ENCODE peak calls at places on chromosomes 5 and 9, in five cellular contexts. C, V, U, O and H are unnamed samples.

GRCh38 chr9:110832916-110833315 is 164.3 kb downstream of the MUSK start:
- DNase-seq in C (no peak), V (no peak), U (no peak), O (no peak), H (no peak)

GRCh38 chr9:24293391-24293790 is 252.3 kb downstream of the IZUMO3 start:
- DNase-seq in C (no peak), V (no peak), U (no peak), O (no peak), H (no peak)

GRCh38 chr9:134210908-134211810 is 46.8 kb upstream of the RNU6ATAC start:
- DNase-seq in C (no peak), V (peak), U (no peak), O (no peak), H (peak)

GRCh38 chr9:15697459-15697858 is 144.6 kb downstream of the CCDC171 start:
- DNase-seq in C (no peak), V (no peak), U (no peak), O (no peak), H (no peak)

GRCh38 chr5:135869935-135870334 is 25.7 kb downstream of the IL9 start:
- DNase-seq in C (peak), V (no peak), U (no peak), O (no peak), H (no peak)

GRCh38 chr9:95757026-95757425 is 118.5 kb upstream of the ERCC6L2 start:
- DNase-seq in C (no peak), V (no peak), U (no peak), O (no peak), H (peak)

GRCh38 chr9:135061441-135061840 is 26.0 kb upstream of the OLFM1 start:
- DNase-seq in C (no peak), V (no peak), U (no peak), O (no peak), H (no peak)

GRCh38 chr5:98570661-98571181 is 202.7 kb upstream of the RGMB start:
- DNase-seq in C (no peak), V (no peak), U (no peak), O (no peak), H (no peak)

GRCh38 chr9:74073897-74074296 is 423.2 kb upstream of the RORB start:
- DNase-seq in C (no peak), V (no peak), U (no peak), O (no peak), H (no peak)

GRCh38 chr5:136123236-136123768 is 9.3 kb upstream of the SMAD5 start:
- DNase-seq in C (peak), V (no peak), U (no peak), O (peak), H (peak)

GRCh38 chr5:13932561-13932960 is 11.9 kb downstream of the DNAH5 start:
- DNase-seq in C (no peak), V (no peak), U (no peak), O (no peak), H (no peak)

GRCh38 chr5:67178085-67178484 is 18.5 kb downstream of the CD180 start:
- DNase-seq in C (no peak), V (peak), U (no peak), O (no peak), H (no peak)

GRCh38 chr9:137502008-137502913 is 43.1 kb upstream of the NSMF start:
- DNase-seq in C (no peak), V (peak), U (no peak), O (no peak), H (peak)

GRCh38 chr9:36874261-36874660 is 159.8 kb downstream of the PAX5 start:
- DNase-seq in C (no peak), V (no peak), U (no peak), O (no peak), H (no peak)

GRCh38 chr9:82805027-82805426 is 257.9 kb downstream of the RASEF start:
- DNase-seq in C (no peak), V (no peak), U (no peak), O (no peak), H (no peak)

GRCh38 chr5:65672787-65673186 is 48.0 kb downstream of the SHLD3 start:
- DNase-seq in C (no peak), V (no peak), U (no peak), O (no peak), H (peak)

GRCh38 chr5:164555809-164556208 is 1050.4 kb downstream of the MAT2B start:
- DNase-seq in C (no peak), V (no peak), U (no peak), O (no peak), H (no peak)

GRCh38 chr5:151931260-151931659 is 6.6 kb upstream of the GLRA1 start:
- DNase-seq in C (no peak), V (no peak), U (no peak), O (no peak), H (no peak)

GRCh38 chr5:95382843-95383242 is 8.3 kb upstream of the FAM81B start:
- DNase-seq in C (no peak), V (no peak), U (no peak), O (no peak), H (no peak)

GRCh38 chr9:131734165-131734610 is 5.7 kb downstream of the RAPGEF1 start:
- DNase-seq in C (no peak), V (peak), U (no peak), O (no peak), H (peak)

GRCh38 chr5:108003178-108003577 is 332.4 kb upstream of the EFNA5 start:
- DNase-seq in C (no peak), V (peak), U (no peak), O (no peak), H (no peak)

GRCh38 chr5:99034336-99034735 is 105.5 kb upstream of the CHD1 start:
- DNase-seq in C (no peak), V (no peak), U (no peak), O (no peak), H (no peak)

GRCh38 chr5:51488803-51489642 is 105.8 kb downstream of the ISL1 start:
- DNase-seq in C (no peak), V (peak), U (no peak), O (no peak), H (no peak)

GRCh38 chr9:10855847-10856246 is 243.0 kb upstream of the PTPRD start:
- DNase-seq in C (no peak), V (no peak), U (no peak), O (no peak), H (no peak)

GRCh38 chr9:95007470-95007869 is 281.0 kb downstream of the AOPEP start:
- DNase-seq in C (no peak), V (no peak), U (no peak), O (no peak), H (no peak)

GRCh38 chr5:154830219-154830595 is 20.2 kb downstream of the FAXDC2 start:
- DNase-seq in C (no peak), V (no peak), U (no peak), O (no peak), H (no peak)

GRCh38 chr5:154829181-154829588 is 21.2 kb downstream of the FAXDC2 start:
- DNase-seq in C (no peak), V (no peak), U (no peak), O (peak), H (peak)

GRCh38 chr5:154831451-154831850 is 19.0 kb downstream of the FAXDC2 start:
- DNase-seq in C (no peak), V (no peak), U (no peak), O (no peak), H (no peak)

GRCh38 chr5:154830596-154830995 is 19.8 kb downstream of the FAXDC2 start:
- DNase-seq in C (no peak), V (no peak), U (no peak), O (no peak), H (no peak)

DNA sequence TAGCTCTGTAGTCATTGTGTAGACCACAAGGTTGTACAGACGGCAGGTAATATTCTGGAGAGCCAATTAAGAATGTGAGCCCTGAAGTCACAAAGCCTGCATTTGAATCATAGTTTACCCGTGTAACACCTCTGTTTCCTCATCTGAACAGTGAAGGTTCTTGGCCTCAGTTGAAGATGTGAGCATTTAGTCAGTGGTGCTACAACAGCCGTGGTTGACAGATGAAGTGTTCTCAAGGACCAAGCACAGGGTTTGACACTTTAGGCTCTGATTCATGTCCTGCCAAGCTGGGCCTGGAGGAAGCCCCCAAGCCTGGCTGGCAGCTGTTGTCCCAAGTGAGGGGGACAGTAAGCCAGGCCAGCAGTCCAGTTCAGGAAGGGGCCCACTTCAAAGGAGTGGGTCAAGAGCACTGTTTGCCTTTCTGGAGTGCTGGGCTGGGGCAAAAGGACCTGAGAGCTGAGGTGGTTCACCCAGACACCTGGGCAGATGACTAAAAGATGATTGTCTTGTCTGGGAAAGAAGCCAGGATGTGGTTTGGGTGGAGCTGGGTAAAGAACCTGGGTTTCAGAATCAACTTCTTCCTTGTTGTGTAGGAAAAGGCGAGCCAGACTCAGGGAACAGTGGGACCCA is 20.7 kb downstream of the FAXDC2 start:
- DNase-seq in C (no peak), V (no peak), U (no peak), O (peak), H (no peak)
- TF ChIP-seq JUND in C (no peak), V (no peak), U (no peak), O (peak), H (no peak)

GRCh38 chr5:81848368-81848767 is 97.5 kb upstream of the SSBP2 start:
- DNase-seq in C (no peak), V (no peak), U (no peak), O (no peak), H (no peak)
- TF ChIP-seq JUND in C (no peak), V (no peak), U (no peak), O (no peak), H (no peak)

GRCh38 chr9:106697799-106698591 is 165.0 kb upstream of the ZNF462 start:
- DNase-seq in C (no peak), V (peak), U (no peak), O (no peak), H (peak)
- TF ChIP-seq JUND in C (no peak), V (no peak), U (no peak), O (no peak), H (no peak)

GRCh38 chr5:77631166-77631582 is 7.3 kb downstream of the OTP start:
- DNase-seq in C (no peak), V (peak), U (no peak), O (no peak), H (no peak)
- TF ChIP-seq JUND in C (no peak), V (no peak), U (no peak), O (no peak), H (no peak)

GRCh38 chr9:13281356-13282016 is 2.0 kb upstream of the MPDZ start:
- DNase-seq in C (no peak), V (peak), U (no peak), O (no peak), H (no peak)

GRCh38 chr9:13278368-13279246 is 885 bp downstream of the MPDZ start:
- DNase-seq in C (peak), V (peak), U (peak), O (no peak), H (peak)

GRCh38 chr9:13284011-13284410 is 4.5 kb upstream of the MPDZ start:
- DNase-seq in C (no peak), V (no peak), U (no peak), O (no peak), H (no peak)

GRCh38 chr9:13279284-13280162 is at the start of gene MPDZ:
- DNase-seq in C (peak), V (peak), U (peak), O (no peak), H (peak)

GRCh38 chr9:13282998-13283397 is 3.5 kb upstream of the MPDZ start:
- DNase-seq in C (no peak), V (no peak), U (no peak), O (no peak), H (no peak)
- TF ChIP-seq JUND in C (no peak), V (peak), U (no peak), O (no peak), H (no peak)

GRCh38 chr9:93262537-93263310 is 78.8 kb downstream of the WNK2 start:
- DNase-seq in C (no peak), V (peak), U (no peak), O (no peak), H (no peak)

GRCh38 chr9:93265301-93265971 is 81.5 kb downstream of the WNK2 start:
- DNase-seq in C (no peak), V (peak), U (no peak), O (no peak), H (no peak)

GRCh38 chr9:93263334-93264229 is 79.6 kb downstream of the WNK2 start:
- DNase-seq in C (no peak), V (peak), U (no peak), O (no peak), H (no peak)

GRCh38 chr9:93265972-93266371 is 82.0 kb downstream of the WNK2 start:
- DNase-seq in C (no peak), V (peak), U (no peak), O (no peak), H (no peak)

DNA sequence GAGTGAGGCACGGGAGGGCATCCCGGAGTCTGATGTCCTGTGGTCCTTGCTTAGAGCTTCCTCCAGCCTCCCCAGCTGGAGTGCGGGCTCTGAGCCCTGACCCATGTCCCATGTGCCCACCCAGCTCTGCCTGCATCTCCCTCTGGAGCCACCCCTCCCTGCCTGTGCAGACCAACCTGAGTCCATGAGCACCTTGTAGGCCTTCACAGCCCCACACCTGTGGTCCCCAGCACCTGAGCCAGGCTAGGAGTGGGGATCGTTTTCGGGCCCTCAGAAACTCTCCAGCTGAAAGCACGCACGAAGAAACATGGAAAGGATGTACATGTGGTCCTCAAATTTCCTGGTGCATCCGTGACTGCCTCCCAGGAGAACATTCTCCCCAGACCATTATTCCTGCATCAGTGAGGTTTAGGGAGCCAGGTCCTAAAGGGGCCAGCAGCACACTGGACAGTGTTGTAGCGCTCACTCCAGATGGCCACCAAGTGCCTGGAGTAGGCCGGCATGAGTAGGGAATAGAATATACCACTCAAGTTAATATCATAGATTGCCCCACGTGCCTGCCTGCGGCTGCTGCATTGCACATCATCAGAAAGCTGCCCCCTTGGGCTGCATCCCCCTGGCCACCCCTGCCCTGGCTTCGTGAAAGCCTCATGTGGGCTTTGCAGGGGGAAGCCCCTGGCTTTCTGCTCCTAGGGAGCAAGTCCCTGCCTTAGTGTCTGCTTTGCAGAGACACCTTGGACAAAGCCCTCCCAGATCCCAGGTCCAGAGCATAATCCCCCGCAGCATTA is 80.6 kb downstream of the WNK2 start:
- DNase-seq in C (no peak), V (peak), U (no peak), O (no peak), H (no peak)
- TF ChIP-seq JUND in C (no peak), V (no peak), U (no peak), O (no peak), H (no peak)